ENCODE peak calls at places on chromosomes 3 and 15, in six cellular contexts. One of them, this sample, is unnamed.

GRCh38 chr3:40718209-40718608 is 193.4 kb downstream of the ZNF621 start:
- DNase-seq in sciatic nerve: no peak
- DNase-seq in NCI-H748 treated with DMSO at 0.1 percent for 48 hours: no peak
- DNase-seq in astrocyte of the spinal cord: no peak
- DNase-seq in NCI-H345: no peak
- DNase-seq in CD4-positive, alpha-beta memory T cell: no peak
- DNase-seq in this sample: no peak

GRCh38 chr3:37934631-37935289 is 55.8 kb upstream of the VILL start:
- DNase-seq in NCI-H748 treated with DMSO at 0.1 percent for 48 hours: no peak
- DNase-seq in CD4-positive, alpha-beta memory T cell: no peak
- DNase-seq in astrocyte of the spinal cord: peak
- DNase-seq in sciatic nerve: no peak
- DNase-seq in NCI-H345: no peak
- DNase-seq in this sample: no peak

GRCh38 chr3:38137615-38138346 is 680 bp upstream of the MYD88 start:
- DNase-seq in CD4-positive, alpha-beta memory T cell: peak
- DNase-seq in NCI-H345: peak
- DNase-seq in astrocyte of the spinal cord: no peak
- DNase-seq in NCI-H748 treated with DMSO at 0.1 percent for 48 hours: no peak
- DNase-seq in sciatic nerve: no peak
- DNase-seq in this sample: no peak

GRCh38 chr3:145094355-145094941 is 1066.5 kb downstream of the PLOD2 start:
- DNase-seq in sciatic nerve: no peak
- DNase-seq in NCI-H345: no peak
- DNase-seq in NCI-H748 treated with DMSO at 0.1 percent for 48 hours: no peak
- DNase-seq in CD4-positive, alpha-beta memory T cell: no peak
- DNase-seq in astrocyte of the spinal cord: peak
- DNase-seq in this sample: no peak

GRCh38 chr15:52790166-52790708 is at the start of gene ONECUT1:
- DNase-seq in NCI-H345: peak
- DNase-seq in astrocyte of the spinal cord: peak
- DNase-seq in CD4-positive, alpha-beta memory T cell: peak
- DNase-seq in sciatic nerve: no peak
- DNase-seq in NCI-H748 treated with DMSO at 0.1 percent for 48 hours: no peak
- DNase-seq in this sample: peak

GRCh38 chr3:143266936-143267335 is 147.4 kb downstream of the CHST2 start:
- DNase-seq in astrocyte of the spinal cord: no peak
- DNase-seq in CD4-positive, alpha-beta memory T cell: no peak
- DNase-seq in NCI-H345: no peak
- DNase-seq in sciatic nerve: no peak
- DNase-seq in NCI-H748 treated with DMSO at 0.1 percent for 48 hours: no peak
- DNase-seq in this sample: no peak

GRCh38 chr3:140911822-140912221 is 29.8 kb upstream of the SLC25A36 start:
- DNase-seq in NCI-H748 treated with DMSO at 0.1 percent for 48 hours: peak
- DNase-seq in NCI-H345: peak
- DNase-seq in astrocyte of the spinal cord: no peak
- DNase-seq in sciatic nerve: no peak
- DNase-seq in CD4-positive, alpha-beta memory T cell: no peak
- DNase-seq in this sample: no peak

GRCh38 chr15:67080118-67080899 is 14.9 kb downstream of the SMAD3 start:
- DNase-seq in sciatic nerve: no peak
- DNase-seq in astrocyte of the spinal cord: peak
- DNase-seq in NCI-H345: no peak
- DNase-seq in NCI-H748 treated with DMSO at 0.1 percent for 48 hours: no peak
- DNase-seq in CD4-positive, alpha-beta memory T cell: no peak
- DNase-seq in this sample: no peak

GRCh38 chr3:172341482-172342059 is 106.7 kb downstream of the GHSR start:
- DNase-seq in NCI-H345: peak
- DNase-seq in CD4-positive, alpha-beta memory T cell: peak
- DNase-seq in sciatic nerve: no peak
- DNase-seq in astrocyte of the spinal cord: peak
- DNase-seq in NCI-H748 treated with DMSO at 0.1 percent for 48 hours: peak
- DNase-seq in this sample: no peak